ENCODE peak calls at places on chromosomes 4 and X, in five cellular contexts. F is endodermal cell; U is endothelial cell of umbilical vein; E is HCT116; W is CD8-positive, alpha-beta T cell. J is an unnamed sample.

GRCh38 chrX:68820476-68821110 is 8.2 kb upstream of the EFNB1 start:
- DNase-seq in W (no peak), F (no peak), U (no peak), E (no peak), J (no peak)

GRCh38 chr4:18105023-18106011 is 83.8 kb upstream of the LCORL start:
- DNase-seq in U (peak), E (no peak), W (no peak), F (no peak), J (no peak)

GRCh38 chr4:182903013-182903412 is 14.2 kb downstream of the DCTD start:
- DNase-seq in W (no peak), F (no peak), E (no peak), U (no peak), J (no peak)

GRCh38 chr4:144597171-144597570 is 48.8 kb upstream of the HHIP start:
- DNase-seq in E (no peak), F (peak), W (no peak), U (no peak), J (no peak)

GRCh38 chrX:149910178-149910695 is 19.1 kb upstream of the HSFX4 start:
- DNase-seq in F (no peak), E (no peak), U (no peak), W (no peak), J (no peak)

GRCh38 chr4:20760053-20760452 is 59.8 kb downstream of the PACRGL start:
- DNase-seq in F (peak), E (no peak), W (no peak), U (no peak), J (no peak)

GRCh38 chr4:56220261-56220660 is 167.0 kb downstream of the AASDH start:
- DNase-seq in U (no peak), F (no peak), W (no peak), E (no peak), J (peak)

GRCh38 chr4:55920571-55920970 is 28.2 kb upstream of the CEP135 start:
- DNase-seq in F (no peak), W (no peak), U (no peak), E (no peak), J (no peak)

GRCh38 chr4:34644716-34645115 is 1599.6 kb downstream of the ARAP2 start:
- DNase-seq in W (no peak), E (no peak), U (no peak), F (no peak), J (no peak)

GRCh38 chr4:47669946-47670345 is 167.9 kb downstream of the CORIN start:
- DNase-seq in W (no peak), F (no peak), U (no peak), E (no peak), J (peak)

GRCh38 chr4:188657365-188657764 is 518.1 kb downstream of the TRIML1 start:
- DNase-seq in W (no peak), U (no peak), F (peak), E (no peak), J (no peak)

GRCh38 chr4:77193511-77194236 is 36.7 kb downstream of the CCNG2 start:
- DNase-seq in U (no peak), W (peak), F (peak), E (no peak), J (no peak)

GRCh38 chr4:58606303-58606702 is 1496.1 kb upstream of the IGFBP7 start:
- DNase-seq in F (no peak), E (no peak), U (no peak), W (no peak), J (no peak)

GRCh38 chrX:134026732-134027311 is 41.4 kb upstream of the GPC3 start:
- DNase-seq in U (peak), E (peak), F (peak), W (no peak), J (peak)

GRCh38 chr4:112951362-112951962 is 98.0 kb upstream of the ANK2 start:
- DNase-seq in E (no peak), U (peak), W (no peak), F (no peak), J (no peak)

GRCh38 chrX:68599256-68600152 is 48.0 kb upstream of the STARD8 start:
- DNase-seq in W (no peak), E (no peak), F (peak), U (peak), J (peak)

GRCh38 chr4:58191086-58191485 is 1080.9 kb upstream of the IGFBP7 start:
- DNase-seq in E (no peak), F (no peak), W (no peak), U (no peak), J (no peak)

GRCh38 chr4:140140566-140140965 is 13.4 kb downstream of the MAML3 start:
- DNase-seq in E (no peak), U (no peak), F (no peak), W (no peak), J (no peak)

GRCh38 chr4:127155121-127155520 is 477.6 kb upstream of the INTU start:
- DNase-seq in E (no peak), F (no peak), U (no peak), W (no peak), J (no peak)

GRCh38 chr4:43277003-43277402 is 384.5 kb downstream of the GRXCR1 start:
- DNase-seq in E (no peak), F (no peak), U (no peak), W (no peak), J (no peak)

GRCh38 chr4:157978680-157979361 is 194.0 kb downstream of the GASK1B start:
- DNase-seq in U (peak), E (peak), F (peak), W (no peak), J (peak)

GRCh38 chrX:114251575-114251974 is 332.3 kb upstream of the HTR2C start:
- DNase-seq in E (no peak), F (no peak), U (no peak), W (no peak), J (no peak)

GRCh38 chr4:152448806-152449205 is 87.1 kb downstream of the FBXW7 start:
- DNase-seq in E (no peak), F (no peak), W (no peak), U (no peak), J (no peak)

GRCh38 chr4:38125816-38126215 is 165.6 kb downstream of the PTTG2 start:
- DNase-seq in U (no peak), W (no peak), E (no peak), F (no peak), J (no peak)

GRCh38 chr4:123526511-123526910 is 129.9 kb downstream of the SPRY1 start:
- DNase-seq in U (no peak), E (no peak), W (no peak), F (no peak), J (no peak)

GRCh38 chr4:89889289-89889688 is 5.4 kb upstream of the MMRN1 start:
- DNase-seq in E (no peak), U (peak), F (no peak), W (no peak), J (no peak)

GRCh38 chrX:3244203-3244743 is 102.2 kb downstream of the MXRA5 start:
- DNase-seq in U (no peak), F (no peak), E (no peak), W (no peak), J (peak)

GRCh38 chrX:154530286-154530685 is 14.3 kb upstream of the FAM3A start:
- DNase-seq in W (no peak), F (no peak), E (no peak), U (no peak), J (no peak)

GRCh38 chr4:139014391-139015268 is 951 bp upstream of the NOCT start:
- DNase-seq in U (peak), F (peak), E (peak), W (no peak), J (peak)

GRCh38 chr4:24686866-24687672 is 102.7 kb upstream of the DHX15 start:
- DNase-seq in E (peak), U (peak), W (no peak), F (peak), J (peak)

GRCh38 chr4:68344049-68344448 is 5.8 kb downstream of the YTHDC1 start:
- DNase-seq in U (no peak), E (no peak), W (no peak), F (no peak), J (no peak)
- H3K4me3 ChIP-seq in U (no peak), E (no peak), W (no peak), F (peak), J (no peak)

DNA sequence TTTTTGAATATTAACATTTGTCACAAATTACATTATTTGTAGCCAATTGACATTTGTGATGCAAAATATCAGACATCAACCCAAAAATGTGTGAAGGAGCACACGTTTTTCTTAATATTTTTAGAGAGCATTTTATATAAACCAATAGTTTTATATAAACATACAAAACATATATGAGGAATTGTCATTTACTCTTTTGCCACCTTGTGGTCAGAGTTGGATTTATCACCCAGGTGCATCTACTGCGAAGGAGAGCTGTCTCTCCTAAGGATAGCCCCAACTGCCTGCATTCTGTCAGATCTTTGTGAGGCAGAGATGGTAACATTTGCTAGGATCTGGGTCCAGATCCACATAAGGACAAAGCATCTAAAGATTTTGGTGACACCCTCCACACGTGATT is 2.5 kb upstream of the USP27X start:
- DNase-seq in W (no peak), U (peak), F (peak), E (peak), J (peak)
- TF ChIP-seq CTCF in W (peak), U (peak), F (peak), E (peak), J (peak)

GRCh38 chr4:88162636-88163035 is 4.2 kb upstream of the ABCG2 start:
- DNase-seq in W (no peak), U (peak), F (no peak), E (no peak), J (no peak)
- H3K27ac ChIP-seq in W (no peak), U (no peak), F (peak), E (no peak), J (no peak)

GRCh38 chr4:111934294-111934693 is 211.0 kb upstream of the FAM241A start:
- DNase-seq in F (no peak), E (no peak), W (no peak), U (no peak), J (no peak)

GRCh38 chr4:111933703-111934102 is 211.6 kb upstream of the FAM241A start:
- DNase-seq in F (no peak), W (no peak), E (no peak), U (no peak), J (no peak)

GRCh38 chr4:111941957-111942356 is 203.3 kb upstream of the FAM241A start:
- DNase-seq in F (no peak), U (no peak), W (no peak), E (no peak), J (no peak)

DNA sequence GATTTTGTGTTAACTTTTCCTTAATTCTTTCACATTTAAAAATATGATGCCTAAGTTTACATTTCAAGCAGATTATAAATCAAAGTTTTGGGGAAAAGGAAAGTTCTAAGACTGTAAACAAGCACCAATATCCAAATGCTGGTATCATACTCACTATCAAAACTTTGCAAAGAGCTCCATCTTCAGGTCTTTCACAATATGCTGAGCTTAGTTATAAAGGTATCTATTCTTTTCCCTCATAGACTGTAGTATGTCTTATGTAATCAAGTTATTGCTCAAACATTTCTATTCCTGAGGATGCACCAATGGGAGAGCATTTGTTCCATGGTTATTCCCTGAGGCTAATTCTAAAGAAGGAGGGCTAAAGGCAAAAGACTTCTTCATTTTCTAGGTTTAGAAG is 207.9 kb upstream of the FAM241A start:
- DNase-seq in E (peak), U (peak), F (no peak), W (no peak), J (no peak)
- H3K4me3 ChIP-seq in E (no peak), U (no peak), F (no peak), W (no peak), J (no peak)

GRCh38 chr4:1116837-1117236 is 3.5 kb upstream of the RNF212 start:
- DNase-seq in U (no peak), E (no peak), F (no peak), W (no peak), J (no peak)
- TF ChIP-seq CTCF in U (no peak), E (peak), F (peak), W (no peak), J (peak)

GRCh38 chr4:180640193-180640592 is 1603.0 kb upstream of the TENM3 start:
- DNase-seq in E (no peak), U (no peak), W (no peak), F (peak), J (no peak)
- H3K27ac ChIP-seq in E (no peak), U (no peak), W (no peak), F (no peak), J (no peak)

GRCh38 chr4:162770761-162771490 is 395.8 kb downstream of the NAF1 start:
- DNase-seq in F (no peak), U (no peak), W (no peak), E (no peak), J (no peak)
- H3K4me3 ChIP-seq in F (no peak), U (no peak), W (no peak), E (no peak), J (no peak)

GRCh38 chrX:16138108-16138427 is 14.7 kb downstream of the GRPR start:
- DNase-seq in W (no peak), F (peak), E (peak), U (peak), J (no peak)
- TF ChIP-seq CTCF in W (no peak), F (peak), E (peak), U (no peak), J (peak)

DNA sequence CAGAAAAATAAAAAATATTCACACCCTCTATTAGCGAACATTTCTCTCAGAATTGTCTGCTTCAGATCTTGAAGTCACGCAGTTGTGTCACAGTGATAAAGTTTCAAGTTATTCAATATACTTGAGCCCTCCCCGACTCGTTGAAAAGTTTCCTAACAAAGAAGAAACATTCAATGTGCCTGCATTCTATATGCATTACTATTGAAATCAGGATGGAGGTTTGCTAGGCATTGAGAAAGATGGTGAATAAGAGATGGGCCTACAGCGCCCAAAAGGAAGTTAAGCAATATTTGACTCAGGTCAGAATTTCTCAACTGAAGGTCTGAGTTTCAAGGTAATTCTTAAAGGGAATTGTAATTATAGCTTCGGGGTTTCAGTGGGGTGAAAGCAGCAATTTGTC is 6.1 kb downstream of the TCEANC start:
- DNase-seq in E (no peak), F (no peak), W (no peak), U (no peak), J (peak)
- H3K27ac ChIP-seq in E (no peak), F (no peak), W (no peak), U (no peak), J (peak)

J was measured in brain microvascular endothelial cell.